ENCODE peak calls at places on chromosome 4, in five cellular contexts. O, H, W, A and X are unnamed samples.

GRCh38 chr4:4792516-4792915 is 66.9 kb upstream of the MSX1 start:
- DNase-seq in O (no peak), H (no peak), W (no peak), A (peak; percentile 67), X (no peak)

GRCh38 chr4:132284910-132285426 is 864.1 kb upstream of the PCDH10 start:
- DNase-seq in O (no peak), H (no peak), W (no peak), A (no peak), X (no peak)

GRCh38 chr4:12409507-12410190 is 981.0 kb upstream of the HS3ST1 start:
- DNase-seq in O (no peak), H (no peak), W (no peak), A (no peak), X (no peak)

GRCh38 chr4:3524349-3524748 is 7.9 kb downstream of the LRPAP1 start:
- DNase-seq in O (peak; percentile 6), H (peak; percentile 21), W (no peak), A (no peak), X (peak; percentile 52)

GRCh38 chr4:110130578-110131358 is 67.6 kb downstream of the ELOVL6 start:
- DNase-seq in O (no peak), H (no peak), W (no peak), A (no peak), X (no peak)

GRCh38 chr4:26058537-26058936 is 144.5 kb downstream of the SMIM20 start:
- DNase-seq in O (no peak), H (no peak), W (no peak), A (no peak), X (no peak)

GRCh38 chr4:158807696-158808095 is 38.9 kb downstream of the FNIP2 start:
- DNase-seq in O (no peak), H (no peak), W (no peak), A (no peak), X (no peak)

GRCh38 chr4:113336556-113336955 is 287.1 kb downstream of the ANK2 start:
- DNase-seq in O (no peak), H (no peak), W (no peak), A (no peak), X (no peak)

GRCh38 chr4:153555730-153556440 is 89.7 kb downstream of the TMEM131L start:
- DNase-seq in O (peak; percentile 84), H (peak; percentile 46), W (peak; percentile 42), A (peak; percentile 84), X (no peak)
- H3K27ac ChIP-seq in O (no peak overlapping the region), H (no peak overlapping the region), W (no peak overlapping the region), A (peak overlapping the region; percentile 18), X (no peak overlapping the region)

GRCh38 chr4:76601791-76602190 is 166.8 kb downstream of the SHROOM3 start:
- DNase-seq in O (no peak), H (no peak), W (no peak), A (peak; percentile 56), X (no peak)
- H3K27ac ChIP-seq in O (no peak overlapping the region), H (peak overlapping the region; percentile 26), W (peak overlapping the region; percentile 29), A (no peak overlapping the region), X (peak overlapping the region; percentile 21)

GRCh38 chr4:89001647-89002518 is 55.1 kb downstream of the FAM13A start:
- DNase-seq in O (no peak), H (no peak), W (no peak), A (no peak), X (no peak)
- H3K27ac ChIP-seq in O (no peak overlapping the region), H (no peak overlapping the region), W (peak overlapping the region; percentile 35), A (no peak overlapping the region), X (no peak overlapping the region)

GRCh38 chr4:48949518-48950207 is 36.4 kb upstream of the CWH43 start:
- DNase-seq in O (no peak), H (no peak), W (no peak), A (no peak), X (no peak)

GRCh38 chr4:48958582-48958981 is 27.5 kb upstream of the CWH43 start:
- DNase-seq in O (no peak), H (no peak), W (no peak), A (no peak), X (no peak)

GRCh38 chr4:48949086-48949485 is 37.0 kb upstream of the CWH43 start:
- DNase-seq in O (no peak), H (no peak), W (no peak), A (no peak), X (no peak)

GRCh38 chr4:48954314-48954713 is 31.8 kb upstream of the CWH43 start:
- DNase-seq in O (no peak), H (no peak), W (no peak), A (peak; percentile 34), X (no peak)
- H3K27ac ChIP-seq in O (no peak overlapping the region), H (no peak overlapping the region), W (no peak overlapping the region), A (no peak overlapping the region), X (no peak overlapping the region)